ENCODE peak calls at places on chromosomes 2 and 18, in four cellular contexts. D, Y, C and R are unnamed samples.

GRCh38 chr18:48894266-48894600 is 56.5 kb downstream of the SMAD7 start:
- DNase-seq in D (no peak), Y (no peak), C (no peak), R (no peak)

GRCh38 chr18:67117804-67118203 is 398.7 kb downstream of the DSEL start:
- DNase-seq in D (no peak), Y (no peak), C (no peak), R (no peak)

GRCh38 chr18:35136248-35136647 is 95.0 kb downstream of the MAPRE2 start:
- DNase-seq in D (no peak), Y (no peak), C (no peak), R (no peak)

GRCh38 chr18:52546686-52547346 is 206.8 kb downstream of the DCC start:
- DNase-seq in D (no peak), Y (no peak), C (no peak), R (no peak)

GRCh38 chr2:228827056-228827455 is 444.0 kb downstream of the PID1 start:
- DNase-seq in D (no peak), Y (no peak), C (no peak), R (no peak)

GRCh38 chr2:120958623-120959366 is 223.1 kb downstream of the GLI2 start:
- DNase-seq in D (peak; percentile 68), Y (peak; percentile 45), C (no peak), R (no peak)

GRCh38 chr2:8049851-8050571 is 631.8 kb upstream of the ID2 start:
- DNase-seq in D (no peak), Y (no peak), C (no peak), R (no peak)

GRCh38 chr2:64447317-64448060 is 6.5 kb upstream of the LGALSL start:
- DNase-seq in D (no peak), Y (no peak), C (no peak), R (peak; percentile 53)

GRCh38 chr2:68943581-68944568 is 8.8 kb downstream of the GKN2 start:
- DNase-seq in D (peak; percentile 74), Y (peak; percentile 76), C (no peak), R (peak; percentile 31)

GRCh38 chr2:28587526-28588230 is 91.8 kb downstream of the PLB1 start:
- DNase-seq in D (no peak), Y (no peak), C (no peak), R (no peak)

GRCh38 chr2:102753563-102754159 is 8.2 kb upstream of the TMEM182 start:
- DNase-seq in D (peak; percentile 14), Y (peak; percentile 9), C (peak; percentile 10), R (no peak)

GRCh38 chr2:188314314-188315054 is 22.8 kb downstream of the GULP1 start:
- DNase-seq in D (no peak), Y (no peak), C (no peak), R (no peak)

GRCh38 chr2:100929142-100929541 is 72.9 kb upstream of the RPL31 start:
- DNase-seq in D (no peak), Y (no peak), C (no peak), R (no peak)

GRCh38 chr18:44680271-44681038 is at the start of gene SETBP1:
- DNase-seq in D (peak; percentile 74), Y (peak; percentile 57), C (no peak), R (no peak)

GRCh38 chr2:98808546-98808945 is 77.6 kb upstream of the MGAT4A start:
- DNase-seq in D (no peak), Y (no peak), C (no peak), R (no peak)

GRCh38 chr2:108918941-108919341 is 70.1 kb downstream of the EDAR start:
- DNase-seq in D (no peak), Y (no peak), C (no peak), R (no peak)

GRCh38 chr18:73340135-73340934 is 472.5 kb upstream of the NETO1 start:
- DNase-seq in D (no peak), Y (no peak), C (no peak), R (no peak)

GRCh38 chr18:62128157-62128556 is 58.7 kb downstream of the PIGN start:
- DNase-seq in D (no peak), Y (no peak), C (no peak), R (no peak)

GRCh38 chr2:237691908-237692600 is 64.7 kb downstream of the LRRFIP1 start:
- DNase-seq in D (peak; percentile 96), Y (peak; percentile 89), C (no peak), R (peak; percentile 87)

GRCh38 chr2:102803041-102803896 is 41.4 kb downstream of the TMEM182 start:
- DNase-seq in D (no peak), Y (no peak), C (no peak), R (no peak)

GRCh38 chr18:51135361-51135760 is 62.1 kb downstream of the MEX3C start:
- DNase-seq in D (no peak), Y (no peak), C (peak; percentile 9), R (no peak)

GRCh38 chr2:236180831-236181453 is 12.8 kb upstream of the GBX2 start:
- DNase-seq in D (peak; percentile 76), Y (peak; percentile 69), C (no peak), R (no peak)

GRCh38 chr18:3594760-3595241 is 144.8 kb downstream of the TGIF1 start:
- DNase-seq in D (no peak), Y (peak; percentile 36), C (no peak), R (no peak)

GRCh38 chr2:109318150-109318948 is 189.3 kb downstream of the SH3RF3 start:
- DNase-seq in D (no peak), Y (no peak), C (peak; percentile 69), R (peak; percentile 54)

GRCh38 chr2:191691898-191692297 is 14.0 kb downstream of the NABP1 start:
- DNase-seq in D (no peak), Y (no peak), C (no peak), R (no peak)

GRCh38 chr2:21841341-21841740 is 717.6 kb downstream of the TDRD15 start:
- DNase-seq in D (no peak), Y (no peak), C (no peak), R (no peak)

GRCh38 chr2:109447251-109447661 is 166.5 kb downstream of the SEPTIN10 start:
- DNase-seq in D (no peak), Y (peak; percentile 72), C (peak; percentile 97), R (no peak)

GRCh38 chr2:661215-661635 is 16.0 kb downstream of the TMEM18 start:
- DNase-seq in D (no peak), Y (no peak), C (no peak), R (no peak)

GRCh38 chr2:28608829-28609400 is 113.1 kb downstream of the PLB1 start:
- DNase-seq in D (no peak), Y (no peak), C (no peak), R (no peak)

GRCh38 chr2:185274718-185275484 is 463.7 kb upstream of the FSIP2 start:
- DNase-seq in D (no peak), Y (no peak), C (no peak), R (no peak)

GRCh38 chr2:185284696-185285095 is 453.9 kb upstream of the FSIP2 start:
- DNase-seq in D (no peak), Y (no peak), C (no peak), R (no peak)

GRCh38 chr2:185279999-185280398 is 458.6 kb upstream of the FSIP2 start:
- DNase-seq in D (no peak), Y (no peak), C (no peak), R (no peak)
- TF ChIP-seq CTCF in D (peak; percentile 74), Y (no peak), C (no peak), R (no peak)

GRCh38 chr2:168992591-168993349 is 38.4 kb downstream of the ABCB11 start:
- DNase-seq in D (no peak), Y (no peak), C (no peak), R (no peak)

GRCh38 chr2:168993538-168993937 is 37.6 kb downstream of the ABCB11 start:
- DNase-seq in D (no peak), Y (no peak), C (no peak), R (no peak)

GRCh38 chr2:168986544-168986943 is 44.6 kb downstream of the ABCB11 start:
- DNase-seq in D (no peak), Y (no peak), C (no peak), R (no peak)

GRCh38 chr2:168992026-168992425 is 39.1 kb downstream of the ABCB11 start:
- DNase-seq in D (no peak), Y (no peak), C (no peak), R (no peak)

GRCh38 chr2:168988755-168989154 is 42.4 kb downstream of the ABCB11 start:
- DNase-seq in D (no peak), Y (no peak), C (no peak), R (no peak)
- TF ChIP-seq CTCF in D (no peak), Y (no peak), C (no peak), R (no peak)

GRCh38 chr2:197453914-197454398 is 604 bp downstream of the COQ10B start:
- DNase-seq in D (no peak), Y (no peak), C (peak; percentile 67), R (no peak)

GRCh38 chr2:197453123-197453913 is at the start of gene COQ10B:
- DNase-seq in D (peak; percentile 97), Y (peak; percentile 99), C (peak; percentile 99), R (peak; percentile 92)

GRCh38 chr2:197454923-197455322 is 1.6 kb downstream of the COQ10B start:
- DNase-seq in D (no peak), Y (no peak), C (no peak), R (no peak)

GRCh38 chr2:197452754-197453122 is 614 bp upstream of the COQ10B start:
- DNase-seq in D (no peak), Y (no peak), C (no peak), R (no peak)

GRCh38 chr2:197455428-197455827 is 2.1 kb downstream of the COQ10B start:
- DNase-seq in D (no peak), Y (no peak), C (no peak), R (no peak)
- TF ChIP-seq CTCF in D (no peak), Y (no peak), C (no peak), R (no peak)

DNA sequence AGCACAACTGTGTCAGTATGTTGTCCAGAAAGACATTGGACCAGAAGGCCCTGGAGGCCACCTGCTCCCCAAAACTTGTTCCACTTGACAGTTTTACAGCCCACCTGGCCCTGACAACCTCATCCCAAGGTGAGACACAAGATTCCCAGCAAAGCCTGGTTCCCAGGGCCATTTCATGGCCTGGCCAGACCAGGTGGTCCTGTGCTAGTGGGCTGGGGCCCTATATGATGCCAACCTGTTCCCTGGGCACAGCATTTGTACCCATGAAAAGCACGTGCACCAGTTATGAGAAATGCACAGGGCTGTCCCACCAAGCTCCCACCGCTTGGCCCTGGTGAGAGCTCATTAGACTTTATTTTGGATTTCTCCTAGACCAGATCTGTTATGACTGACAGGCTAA is 6.0 kb upstream of the SP140L start:
- DNase-seq in D (no peak), Y (no peak), C (no peak), R (no peak)
- TF ChIP-seq CTCF in D (no peak), Y (no peak), C (no peak), R (no peak)

GRCh38 chr2:186641132-186641806 is 51.4 kb downstream of the ITGAV start:
- DNase-seq in D (no peak), Y (no peak), C (no peak), R (no peak)

GRCh38 chr2:186645999-186646398 is 47.9 kb upstream of the FAM171B start:
- DNase-seq in D (no peak), Y (no peak), C (no peak), R (no peak)

GRCh38 chr2:186639939-186640338 is 50.1 kb downstream of the ITGAV start:
- DNase-seq in D (no peak), Y (no peak), C (no peak), R (no peak)

GRCh38 chr2:186644791-186645190 is 49.1 kb upstream of the FAM171B start:
- DNase-seq in D (no peak), Y (no peak), C (no peak), R (no peak)

GRCh38 chr2:186641807-186642321 is 52.0 kb upstream of the FAM171B start:
- DNase-seq in D (peak; percentile 46), Y (peak; percentile 32), C (peak; percentile 40), R (no peak)
- TF ChIP-seq CTCF in D (no peak), Y (peak; percentile 69), C (peak; percentile 58), R (no peak)